ENCODE peak calls at places on chromosomes 4 and X, in four cellular contexts. One of them, this sample, is unnamed.

GRCh38 chr4:140367738-140368137 is 5.7 kb upstream of the SCOC start:
- DNase-seq in upper lobe of left lung: no peak
- DNase-seq in suprapubic skin: no peak
- DNase-seq in GM12878: no peak
- DNase-seq in this sample: no peak

GRCh38 chr4:86250006-86250405 is 109.8 kb downstream of the MAPK10 start:
- DNase-seq in upper lobe of left lung: no peak
- DNase-seq in suprapubic skin: no peak
- DNase-seq in GM12878: no peak
- DNase-seq in this sample: no peak

GRCh38 chr4:1300466-1301455 is 11.1 kb downstream of the MAEA start:
- DNase-seq in GM12878: no peak
- DNase-seq in upper lobe of left lung: peak; percentile 89
- DNase-seq in suprapubic skin: no peak
- DNase-seq in this sample: no peak

GRCh38 chr4:15961778-15962510 is 1.0 kb downstream of the FGFBP2 start:
- DNase-seq in suprapubic skin: no peak
- DNase-seq in upper lobe of left lung: no peak
- DNase-seq in GM12878: no peak
- DNase-seq in this sample: no peak

GRCh38 chr4:3375688-3376087 is 66.1 kb upstream of the HGFAC start:
- DNase-seq in upper lobe of left lung: peak; percentile 42
- DNase-seq in GM12878: no peak
- DNase-seq in suprapubic skin: no peak
- DNase-seq in this sample: no peak

GRCh38 chrX:14029039-14029424 is 660 bp downstream of the GEMIN8 start:
- DNase-seq in upper lobe of left lung: no peak
- DNase-seq in suprapubic skin: no peak
- DNase-seq in GM12878: no peak
- DNase-seq in this sample: no peak

GRCh38 chr4:78510108-78510507 is 41.5 kb upstream of the ANXA3 start:
- DNase-seq in upper lobe of left lung: no peak
- DNase-seq in GM12878: no peak
- DNase-seq in suprapubic skin: no peak
- DNase-seq in this sample: no peak

GRCh38 chr4:1053080-1053661 is 41.7 kb downstream of the FGFRL1 start:
- DNase-seq in suprapubic skin: peak; percentile 59
- DNase-seq in GM12878: no peak
- DNase-seq in upper lobe of left lung: peak; percentile 34
- DNase-seq in this sample: peak; percentile 56

GRCh38 chrX:67544281-67544680 is 460 bp downstream of the AR start:
- DNase-seq in suprapubic skin: no peak
- DNase-seq in GM12878: no peak
- DNase-seq in upper lobe of left lung: no peak
- DNase-seq in this sample: no peak

GRCh38 chr4:83054928-83055327 is 19.9 kb downstream of the COPS4 start:
- DNase-seq in upper lobe of left lung: no peak
- DNase-seq in GM12878: no peak
- DNase-seq in suprapubic skin: no peak
- DNase-seq in this sample: no peak

GRCh38 chr4:120683902-120684540 is 238.5 kb downstream of the PRDM5 start:
- DNase-seq in upper lobe of left lung: no peak
- DNase-seq in suprapubic skin: no peak
- DNase-seq in GM12878: no peak
- DNase-seq in this sample: no peak

GRCh38 chr4:35793045-35793722 is 451.1 kb downstream of the ARAP2 start:
- DNase-seq in GM12878: no peak
- DNase-seq in suprapubic skin: no peak
- DNase-seq in upper lobe of left lung: no peak
- DNase-seq in this sample: no peak

GRCh38 chrX:68647156-68647957 is at the start of gene STARD8:
- DNase-seq in GM12878: no peak
- DNase-seq in upper lobe of left lung: peak; percentile 79
- DNase-seq in suprapubic skin: no peak
- DNase-seq in this sample: no peak

GRCh38 chr4:57676394-57676793 is 566.2 kb upstream of the IGFBP7 start:
- DNase-seq in GM12878: no peak
- DNase-seq in suprapubic skin: no peak
- DNase-seq in upper lobe of left lung: no peak
- DNase-seq in this sample: no peak

GRCh38 chrX:47483310-47484268 is 567 bp upstream of the ZNF41 start:
- DNase-seq in upper lobe of left lung: no peak
- DNase-seq in GM12878: no peak
- DNase-seq in suprapubic skin: no peak
- DNase-seq in this sample: no peak

GRCh38 chr4:84957509-84958420 is 8.7 kb downstream of the WDFY3 start:
- DNase-seq in GM12878: no peak
- DNase-seq in upper lobe of left lung: no peak
- DNase-seq in suprapubic skin: no peak
- DNase-seq in this sample: no peak

GRCh38 chr4:154399259-154399974 is 92.2 kb downstream of the DCHS2 start:
- DNase-seq in suprapubic skin: no peak
- DNase-seq in upper lobe of left lung: no peak
- DNase-seq in GM12878: no peak
- DNase-seq in this sample: no peak

GRCh38 chr4:5618051-5619010 is 90.0 kb downstream of the EVC2 start:
- DNase-seq in GM12878: no peak
- DNase-seq in suprapubic skin: no peak
- DNase-seq in upper lobe of left lung: no peak
- DNase-seq in this sample: no peak

GRCh38 chrX:86604620-86605019 is 456.4 kb downstream of the DACH2 start:
- DNase-seq in upper lobe of left lung: no peak
- DNase-seq in suprapubic skin: no peak
- DNase-seq in GM12878: no peak
- DNase-seq in this sample: no peak

GRCh38 chrX:153761863-153762262 is 2.2 kb upstream of the PLXNB3 start:
- DNase-seq in GM12878: no peak
- DNase-seq in upper lobe of left lung: peak; percentile 8
- DNase-seq in suprapubic skin: no peak
- DNase-seq in this sample: no peak

GRCh38 chr4:40121515-40121914 is 64.9 kb downstream of the N4BP2 start:
- DNase-seq in upper lobe of left lung: no peak
- DNase-seq in GM12878: peak; percentile 11
- DNase-seq in suprapubic skin: no peak
- DNase-seq in this sample: no peak

GRCh38 chr4:61740950-61741638 is 541.0 kb downstream of the ADGRL3 start:
- DNase-seq in suprapubic skin: no peak
- DNase-seq in upper lobe of left lung: no peak
- DNase-seq in GM12878: no peak
- DNase-seq in this sample: no peak

GRCh38 chr4:3706111-3706511 is 60.1 kb upstream of the ADRA2C start:
- DNase-seq in upper lobe of left lung: no peak
- DNase-seq in GM12878: no peak
- DNase-seq in suprapubic skin: peak; percentile 44
- DNase-seq in this sample: no peak

GRCh38 chr4:155336242-155336641 is 40.5 kb downstream of the MAP9 start:
- DNase-seq in suprapubic skin: no peak
- DNase-seq in GM12878: no peak
- DNase-seq in upper lobe of left lung: no peak
- DNase-seq in this sample: no peak

GRCh38 chrX:15877380-15877779 is 22.8 kb upstream of the AP1S2 start:
- DNase-seq in GM12878: no peak
- DNase-seq in suprapubic skin: no peak
- DNase-seq in upper lobe of left lung: no peak
- DNase-seq in this sample: no peak

GRCh38 chr4:162952232-162952631 is 214.5 kb downstream of the NAF1 start:
- DNase-seq in upper lobe of left lung: no peak
- DNase-seq in suprapubic skin: no peak
- DNase-seq in GM12878: no peak
- DNase-seq in this sample: no peak

GRCh38 chr4:145840801-145841200 is 97.8 kb downstream of the ZNF827 start:
- DNase-seq in upper lobe of left lung: no peak
- DNase-seq in GM12878: no peak
- DNase-seq in suprapubic skin: no peak
- DNase-seq in this sample: no peak

GRCh38 chr4:3491681-3492405 is 28.7 kb downstream of the DOK7 start:
- DNase-seq in suprapubic skin: no peak
- DNase-seq in upper lobe of left lung: peak; percentile 59
- DNase-seq in GM12878: no peak
- DNase-seq in this sample: no peak

GRCh38 chrX:40157228-40158035 is 59.7 kb upstream of the BCOR start:
- DNase-seq in suprapubic skin: no peak
- DNase-seq in GM12878: no peak
- DNase-seq in upper lobe of left lung: no peak
- DNase-seq in this sample: no peak

GRCh38 chr4:139084425-139085093 is 69.0 kb downstream of the NOCT start:
- DNase-seq in suprapubic skin: no peak
- DNase-seq in upper lobe of left lung: no peak
- DNase-seq in GM12878: peak; percentile 16
- DNase-seq in this sample: no peak

GRCh38 chr4:37542749-37543148 is 143.4 kb downstream of the RELL1 start:
- DNase-seq in GM12878: no peak
- DNase-seq in suprapubic skin: no peak
- DNase-seq in upper lobe of left lung: no peak
- DNase-seq in this sample: no peak

GRCh38 chr4:78517050-78517652 is 34.4 kb upstream of the ANXA3 start:
- DNase-seq in suprapubic skin: no peak
- DNase-seq in GM12878: no peak
- DNase-seq in upper lobe of left lung: no peak
- DNase-seq in this sample: no peak

GRCh38 chrX:9724711-9725110 is 40.9 kb downstream of the GPR143 start:
- DNase-seq in upper lobe of left lung: no peak
- DNase-seq in GM12878: no peak
- DNase-seq in suprapubic skin: no peak
- DNase-seq in this sample: no peak

GRCh38 chrX:47078129-47079043 is at the start of gene RGN:
- DNase-seq in suprapubic skin: no peak
- DNase-seq in GM12878: no peak
- DNase-seq in upper lobe of left lung: peak; percentile 82
- DNase-seq in this sample: no peak

GRCh38 chr4:106365613-106366012 is 3.0 kb downstream of the GIMD1 start:
- DNase-seq in upper lobe of left lung: no peak
- DNase-seq in GM12878: no peak
- DNase-seq in suprapubic skin: no peak
- DNase-seq in this sample: no peak

GRCh38 chrX:10496345-10496965 is 123.9 kb downstream of the MID1 start:
- DNase-seq in upper lobe of left lung: no peak
- DNase-seq in suprapubic skin: no peak
- DNase-seq in GM12878: no peak
- DNase-seq in this sample: no peak

GRCh38 chr4:1296324-1297022 is 6.8 kb downstream of the MAEA start:
- DNase-seq in GM12878: no peak
- DNase-seq in suprapubic skin: no peak
- DNase-seq in upper lobe of left lung: peak; percentile 34
- DNase-seq in this sample: no peak

GRCh38 chrX:46574941-46575381 is 1.4 kb downstream of the CHST7 start:
- DNase-seq in suprapubic skin: no peak
- DNase-seq in GM12878: no peak
- DNase-seq in upper lobe of left lung: peak; percentile 89
- DNase-seq in this sample: no peak

DNA sequence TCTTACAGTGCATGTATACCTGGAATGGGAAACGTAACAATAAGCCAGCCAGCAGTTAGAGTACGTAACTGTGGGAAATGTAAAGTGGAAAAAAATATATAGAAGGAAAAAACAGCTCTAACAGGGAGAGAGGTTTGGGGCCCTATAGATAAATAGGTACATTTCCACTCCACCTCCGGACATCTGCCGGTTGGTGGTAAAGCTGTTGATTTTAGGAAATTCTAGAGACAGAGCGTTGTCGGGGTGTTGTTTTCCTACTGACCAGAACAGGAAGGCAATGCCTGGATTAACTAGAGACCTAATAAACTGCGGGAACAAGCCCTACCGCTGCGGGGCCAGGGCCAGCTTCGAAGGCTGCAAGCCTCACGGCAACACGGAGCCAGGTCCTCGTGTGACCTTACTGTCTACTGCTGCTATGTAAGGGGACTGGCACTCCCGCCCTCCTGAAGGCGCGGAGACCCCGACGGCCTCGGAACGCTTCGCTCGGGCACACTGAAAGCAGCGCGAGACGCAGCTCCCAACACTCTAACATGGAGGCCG is 757 bp upstream of the CDKN2AIP start:
- DNase-seq in suprapubic skin: peak; percentile 83
- DNase-seq in upper lobe of left lung: no peak
- DNase-seq in GM12878: no peak
- DNase-seq in this sample: no peak
- TF ChIP-seq POLR2A in suprapubic skin: no peak
- TF ChIP-seq POLR2A in upper lobe of left lung: no peak
- TF ChIP-seq POLR2A in GM12878: no peak
- TF ChIP-seq POLR2A in this sample: no peak

GRCh38 chr4:7234355-7235029 is 42.2 kb downstream of the SORCS2 start:
- DNase-seq in upper lobe of left lung: peak; percentile 75
- DNase-seq in suprapubic skin: no peak
- DNase-seq in GM12878: no peak
- DNase-seq in this sample: no peak
- TF ChIP-seq POLR2AphosphoS5 in upper lobe of left lung: no peak
- TF ChIP-seq POLR2AphosphoS5 in suprapubic skin: no peak
- TF ChIP-seq POLR2AphosphoS5 in GM12878: no peak
- TF ChIP-seq POLR2AphosphoS5 in this sample: no peak

GRCh38 chr4:165600959-165601674 is 222.3 kb downstream of the CPE start:
- DNase-seq in GM12878: no peak
- DNase-seq in suprapubic skin: no peak
- DNase-seq in upper lobe of left lung: no peak
- DNase-seq in this sample: no peak

GRCh38 chr4:165592386-165592785 is 213.6 kb downstream of the CPE start:
- DNase-seq in upper lobe of left lung: no peak
- DNase-seq in GM12878: no peak
- DNase-seq in suprapubic skin: no peak
- DNase-seq in this sample: no peak

DNA sequence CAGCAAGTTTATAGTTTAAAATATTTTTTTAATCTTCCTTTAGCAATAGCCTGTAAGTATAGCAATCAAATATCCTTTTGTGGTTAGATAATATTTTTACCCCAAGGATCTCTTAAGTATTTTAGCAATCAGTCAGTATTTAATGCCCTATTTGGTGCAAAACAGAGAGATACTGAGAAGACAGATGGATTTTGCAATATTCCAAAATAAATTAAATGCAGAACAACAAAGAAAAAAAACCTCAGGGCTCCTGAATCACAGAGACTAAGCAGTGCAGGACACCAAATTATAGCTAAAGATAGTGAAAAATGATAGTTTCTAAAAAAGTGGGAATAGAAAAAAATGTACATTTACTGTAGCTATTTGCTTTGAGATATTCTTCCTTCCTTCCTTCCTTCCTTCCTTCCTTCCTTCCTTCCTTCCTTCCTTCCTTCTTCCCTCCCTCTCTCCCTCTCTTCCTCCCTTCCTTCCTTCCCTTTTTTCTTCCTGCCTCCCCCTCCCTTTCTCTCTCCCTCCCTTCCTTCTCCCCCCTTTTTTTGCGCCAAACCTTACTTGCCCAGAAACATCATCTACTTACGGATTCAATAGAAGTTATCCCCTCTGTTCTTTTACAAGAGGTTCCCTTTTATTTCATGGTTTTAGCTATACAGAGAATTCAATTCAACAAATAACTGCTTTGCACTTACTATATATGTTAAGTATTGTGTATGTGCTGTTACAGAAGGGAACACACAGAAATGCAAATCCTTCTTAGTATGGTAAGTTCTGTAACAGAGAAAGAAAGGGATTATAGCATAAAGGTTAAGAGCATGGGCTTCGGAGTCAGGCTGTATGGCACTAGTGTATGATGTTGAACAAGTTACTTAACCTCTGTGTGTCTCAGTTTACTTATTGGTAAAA is 219.0 kb downstream of the CPE start:
- DNase-seq in upper lobe of left lung: no peak
- DNase-seq in GM12878: no peak
- DNase-seq in suprapubic skin: no peak
- DNase-seq in this sample: no peak
- H3K4me3 ChIP-seq in upper lobe of left lung: no peak overlapping the region
- H3K4me3 ChIP-seq in GM12878: no peak overlapping the region
- H3K4me3 ChIP-seq in suprapubic skin: no peak overlapping the region
- H3K4me3 ChIP-seq in this sample: no peak overlapping the region

GRCh38 chrX:48904626-48905025 is 6.8 kb downstream of the SLC35A2 start:
- DNase-seq in GM12878: no peak
- DNase-seq in suprapubic skin: no peak
- DNase-seq in upper lobe of left lung: no peak
- DNase-seq in this sample: no peak
- TF ChIP-seq POLR2A in GM12878: no peak
- TF ChIP-seq POLR2A in suprapubic skin: no peak
- TF ChIP-seq POLR2A in upper lobe of left lung: no peak
- TF ChIP-seq POLR2A in this sample: no peak

This sample was measured in breast epithelium.